ENCODE peak calls at places on chromosomes 7 and 10, in four cellular contexts. U, K, Q and I are unnamed samples.

GRCh38 chr7:728602-729001 is 1.5 kb upstream of the PRKAR1B start:
- DNase-seq in Q (no peak), U (no peak), K (no peak), I (no peak)

GRCh38 chr7:112133328-112133727 is 72.9 kb downstream of the DOCK4 start:
- DNase-seq in Q (no peak), K (no peak), U (no peak), I (no peak)

GRCh38 chr7:11327633-11328032 is 354.0 kb downstream of the PHF14 start:
- DNase-seq in Q (no peak), U (no peak), K (no peak), I (no peak)

GRCh38 chr7:156192921-156193320 is 380.7 kb upstream of the SHH start:
- DNase-seq in K (peak), U (no peak), Q (no peak), I (peak)

GRCh38 chr10:1366811-1367425 is 310.7 kb downstream of the WDR37 start:
- DNase-seq in U (no peak), K (no peak), Q (no peak), I (no peak)

GRCh38 chr7:101701153-101701794 is 72.2 kb upstream of the MYL10 start:
- DNase-seq in U (no peak), K (no peak), Q (no peak), I (no peak)

GRCh38 chr7:147952918-147953317 is 637.6 kb upstream of the C7orf33 start:
- DNase-seq in U (no peak), Q (no peak), K (no peak), I (no peak)

GRCh38 chr10:63003816-63004453 is 129.2 kb upstream of the NRBF2 start:
- DNase-seq in Q (no peak), U (no peak), K (peak), I (peak)

GRCh38 chr7:40717242-40717641 is 582.4 kb downstream of the SUGCT start:
- DNase-seq in U (no peak), K (peak), Q (peak), I (peak)

GRCh38 chr7:128957613-128958012 is 19.9 kb downstream of the IRF5 start:
- DNase-seq in Q (no peak), K (no peak), U (no peak), I (no peak)

GRCh38 chr7:70072220-70072619 is 473.9 kb downstream of the AUTS2 start:
- DNase-seq in U (no peak), K (no peak), Q (no peak), I (peak)

GRCh38 chr7:159280008-159280407 is 135.3 kb upstream of the VIPR2 start:
- DNase-seq in U (no peak), K (no peak), Q (no peak), I (no peak)

GRCh38 chr7:132709971-132710567 is 133.8 kb upstream of the PLXNA4 start:
- DNase-seq in K (peak), Q (no peak), U (no peak), I (peak)

GRCh38 chr7:72446566-72447462 is 34.7 kb upstream of the CALN1 start:
- DNase-seq in K (no peak), Q (no peak), U (no peak), I (no peak)

GRCh38 chr7:49030221-49030620 is 105.9 kb downstream of the CDC14C start:
- DNase-seq in U (no peak), K (no peak), Q (no peak), I (no peak)

GRCh38 chr7:25831901-25832411 is 320.0 kb upstream of the NFE2L3 start:
- DNase-seq in U (no peak), Q (no peak), K (no peak), I (no peak)

GRCh38 chr10:110006358-110007170 is 1.2 kb upstream of the ADD3 start:
- DNase-seq in U (no peak), K (no peak), Q (peak), I (peak)

GRCh38 chr10:29546773-29547313 is 87.9 kb downstream of the SVIL start:
- DNase-seq in K (peak), U (no peak), Q (no peak), I (no peak)

GRCh38 chr7:140674899-140675701 is 2.4 kb downstream of the ADCK2 start:
- DNase-seq in Q (no peak), U (no peak), K (peak), I (peak)

GRCh38 chr10:30151581-30152389 is 92.4 kb upstream of the JCAD start:
- DNase-seq in U (no peak), K (peak), Q (no peak), I (peak)

GRCh38 chr7:25820432-25821040 is 331.5 kb upstream of the NFE2L3 start:
- DNase-seq in U (no peak), Q (no peak), K (peak), I (peak)

GRCh38 chr10:118865998-118866778 is 111.4 kb upstream of the CACUL1 start:
- DNase-seq in U (no peak), Q (no peak), K (no peak), I (no peak)

GRCh38 chr7:154416714-154417113 is 364.5 kb downstream of the DPP6 start:
- DNase-seq in U (no peak), K (no peak), Q (no peak), I (no peak)

GRCh38 chr10:44335330-44336021 is 49.4 kb downstream of the CXCL12 start:
- DNase-seq in Q (no peak), U (no peak), K (no peak), I (no peak)

GRCh38 chr10:91210435-91210834 is 10.0 kb upstream of the PCGF5 start:
- DNase-seq in Q (no peak), K (no peak), U (no peak), I (no peak)

GRCh38 chr7:3280445-3280844 is 20.6 kb upstream of the SDK1 start:
- DNase-seq in K (no peak), Q (no peak), U (no peak), I (no peak)
- H3K27ac ChIP-seq in K (no peak), Q (no peak), U (no peak), I (no peak)

GRCh38 chr10:76559889-76560215 is 1077.8 kb downstream of the KCNMA1 start:
- DNase-seq in U (no peak), K (no peak), Q (no peak), I (no peak)

GRCh38 chr10:76558586-76558985 is 1079.0 kb downstream of the KCNMA1 start:
- DNase-seq in Q (no peak), U (no peak), K (peak), I (peak)

GRCh38 chr10:76555271-76555670 is 1082.3 kb downstream of the KCNMA1 start:
- DNase-seq in U (no peak), Q (no peak), K (no peak), I (no peak)

GRCh38 chr10:76560338-76560737 is 1077.3 kb downstream of the KCNMA1 start:
- DNase-seq in U (no peak), K (peak), Q (no peak), I (no peak)

DNA sequence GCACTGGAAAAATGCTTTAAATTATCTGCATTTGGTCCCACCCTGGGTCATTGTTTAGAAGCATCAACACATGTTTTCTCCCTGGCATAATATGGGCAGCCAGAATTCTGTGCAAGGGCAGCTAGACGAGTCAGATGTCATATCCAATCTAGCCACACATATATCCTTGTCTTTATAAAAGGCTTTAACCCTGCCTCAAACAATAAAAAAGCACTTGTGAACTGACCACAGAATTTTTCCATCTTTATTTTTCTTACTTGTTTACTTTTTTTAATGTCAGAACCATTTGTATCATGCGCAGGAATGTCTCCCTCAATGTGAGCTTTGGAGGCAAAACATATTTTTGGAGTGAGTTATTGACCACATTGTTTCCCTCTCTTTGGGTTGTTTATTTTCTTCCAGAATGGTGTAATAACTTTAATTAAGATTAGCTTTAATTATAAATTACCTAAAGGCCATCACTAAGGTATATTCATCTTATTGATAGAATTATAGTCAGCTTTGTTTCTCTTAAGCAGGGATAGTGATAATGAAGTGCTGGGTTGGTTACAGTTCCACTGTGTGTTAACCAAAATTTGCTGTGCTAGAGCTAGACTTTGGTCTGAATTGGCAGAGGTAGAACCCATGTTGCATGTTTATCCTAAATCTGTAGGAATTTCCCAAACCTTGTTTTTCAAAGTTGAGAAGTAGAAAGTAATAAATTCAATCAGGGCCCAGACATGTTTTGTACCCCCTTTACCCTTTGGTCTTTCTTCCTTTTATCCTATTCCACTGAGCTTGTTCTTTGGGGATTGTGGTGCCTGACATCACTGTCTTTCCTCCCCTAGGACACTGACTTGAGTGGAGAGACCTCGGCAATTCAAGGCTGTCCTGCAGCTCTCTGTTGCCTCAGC is 1078.4 kb downstream of the KCNMA1 start:
- DNase-seq in U (no peak), K (peak), Q (no peak), I (peak)
- H3K27ac ChIP-seq in U (no peak), K (no peak), Q (peak), I (no peak)

DNA sequence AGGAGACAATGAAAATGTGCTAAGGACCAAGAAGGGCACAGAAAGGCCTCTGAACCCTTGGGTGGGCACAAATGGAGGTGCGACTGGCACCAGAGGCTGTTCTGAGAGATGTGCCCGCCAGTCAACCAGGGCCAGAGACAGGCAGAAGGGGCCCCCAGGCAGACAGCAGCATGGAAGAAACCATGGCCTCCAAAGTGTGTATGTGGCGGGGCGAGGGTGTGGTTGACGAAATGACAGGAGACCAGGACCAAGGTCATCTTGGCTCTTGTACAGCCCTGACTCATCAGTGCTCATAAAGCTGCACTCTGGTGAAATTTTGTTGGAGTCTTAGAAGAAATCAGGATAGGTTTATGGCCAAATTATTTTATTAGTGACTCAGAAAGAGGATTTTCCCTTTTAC is 4.0 kb upstream of the MRPS24 start:
- DNase-seq in K (peak), Q (no peak), U (no peak), I (peak)
- H3K27ac ChIP-seq in K (peak), Q (peak), U (no peak), I (peak)

GRCh38 chr7:76301000-76301399 is 1.5 kb upstream of the HSPB1 start:
- DNase-seq in U (no peak), Q (no peak), K (no peak), I (no peak)

GRCh38 chr7:76303057-76303828 is 770 bp downstream of the HSPB1 start:
- DNase-seq in K (peak), Q (peak), U (peak), I (peak)

GRCh38 chr7:76303829-76304505 is 1.5 kb downstream of the HSPB1 start:
- DNase-seq in U (no peak), K (peak), Q (peak), I (peak)

GRCh38 chr7:76300210-76300731 is 2.2 kb upstream of the HSPB1 start:
- DNase-seq in K (peak), U (no peak), Q (no peak), I (peak)

GRCh38 chr7:76302299-76303056 is at the start of gene HSPB1:
- DNase-seq in K (peak), Q (peak), U (peak), I (peak)
- H3K27ac ChIP-seq in K (peak), Q (peak), U (peak), I (peak)